ENCODE peak calls at places on chromosomes 3 and 15, in six cellular contexts. One of them, this sample, is unnamed.

GRCh38 chr15:28897861-28898608 is 12.3 kb downstream of the APBA2 start:
- DNase-seq in mucosa of descending colon: no peak
- DNase-seq in cardiac fibroblast: no peak
- DNase-seq in COLO829: no peak
- DNase-seq in activated T-helper 1 cell treated with anti-CD3 and anti-CD28 coated beads, Interleukin-12 subunit alpha, Interleukin-12 subunit beta, Interleukin-2, Interleukin-4 antibody, amounts not matched to agents 30 ng/mL and 10 ng/mL and 1 ng/mL, durations not matched to agents 14 hours and 24 hours and 36 hours: no peak
- DNase-seq in WTC11: no peak
- DNase-seq in this sample: no peak

GRCh38 chr3:37183375-37183831 is 9.0 kb upstream of the LRRFIP2 start:
- DNase-seq in mucosa of descending colon: no peak
- DNase-seq in cardiac fibroblast: peak
- DNase-seq in COLO829: peak
- DNase-seq in activated T-helper 1 cell treated with anti-CD3 and anti-CD28 coated beads, Interleukin-12 subunit alpha, Interleukin-12 subunit beta, Interleukin-2, Interleukin-4 antibody, amounts not matched to agents 30 ng/mL and 10 ng/mL and 1 ng/mL, durations not matched to agents 14 hours and 24 hours and 36 hours: no peak
- DNase-seq in WTC11: no peak
- DNase-seq in this sample: peak

GRCh38 chr15:80580536-80581260 is 114.4 kb upstream of the ABHD17C start:
- DNase-seq in mucosa of descending colon: no peak
- DNase-seq in cardiac fibroblast: no peak
- DNase-seq in COLO829: no peak
- DNase-seq in activated T-helper 1 cell treated with anti-CD3 and anti-CD28 coated beads, Interleukin-12 subunit alpha, Interleukin-12 subunit beta, Interleukin-2, Interleukin-4 antibody, amounts not matched to agents 30 ng/mL and 10 ng/mL and 1 ng/mL, durations not matched to agents 14 hours and 24 hours and 36 hours: no peak
- DNase-seq in WTC11: no peak
- DNase-seq in this sample: no peak

GRCh38 chr3:72131899-72132298 is 347.0 kb upstream of the PROK2 start:
- DNase-seq in mucosa of descending colon: no peak
- DNase-seq in cardiac fibroblast: no peak
- DNase-seq in COLO829: no peak
- DNase-seq in activated T-helper 1 cell treated with anti-CD3 and anti-CD28 coated beads, Interleukin-12 subunit alpha, Interleukin-12 subunit beta, Interleukin-2, Interleukin-4 antibody, amounts not matched to agents 30 ng/mL and 10 ng/mL and 1 ng/mL, durations not matched to agents 14 hours and 24 hours and 36 hours: no peak
- DNase-seq in WTC11: no peak
- DNase-seq in this sample: no peak

GRCh38 chr15:67253103-67253502 is 1.4 kb downstream of the AAGAB start:
- DNase-seq in mucosa of descending colon: peak
- DNase-seq in cardiac fibroblast: no peak
- DNase-seq in COLO829: no peak
- DNase-seq in activated T-helper 1 cell treated with anti-CD3 and anti-CD28 coated beads, Interleukin-12 subunit alpha, Interleukin-12 subunit beta, Interleukin-2, Interleukin-4 antibody, amounts not matched to agents 30 ng/mL and 10 ng/mL and 1 ng/mL, durations not matched to agents 14 hours and 24 hours and 36 hours: no peak
- DNase-seq in WTC11: no peak
- DNase-seq in this sample: no peak

GRCh38 chr3:182703233-182703632 is 90.1 kb upstream of the ATP11B start:
- DNase-seq in mucosa of descending colon: no peak
- DNase-seq in cardiac fibroblast: no peak
- DNase-seq in COLO829: no peak
- DNase-seq in activated T-helper 1 cell treated with anti-CD3 and anti-CD28 coated beads, Interleukin-12 subunit alpha, Interleukin-12 subunit beta, Interleukin-2, Interleukin-4 antibody, amounts not matched to agents 30 ng/mL and 10 ng/mL and 1 ng/mL, durations not matched to agents 14 hours and 24 hours and 36 hours: no peak
- DNase-seq in WTC11: no peak
- DNase-seq in this sample: no peak

GRCh38 chr3:59425371-59425770 is 375.5 kb upstream of the CFAP20DC start:
- DNase-seq in mucosa of descending colon: no peak
- DNase-seq in cardiac fibroblast: peak
- DNase-seq in COLO829: no peak
- DNase-seq in activated T-helper 1 cell treated with anti-CD3 and anti-CD28 coated beads, Interleukin-12 subunit alpha, Interleukin-12 subunit beta, Interleukin-2, Interleukin-4 antibody, amounts not matched to agents 30 ng/mL and 10 ng/mL and 1 ng/mL, durations not matched to agents 14 hours and 24 hours and 36 hours: no peak
- DNase-seq in WTC11: no peak
- DNase-seq in this sample: peak

GRCh38 chr15:57302640-57303257 is 73.6 kb upstream of the CGNL1 start:
- DNase-seq in mucosa of descending colon: no peak
- DNase-seq in cardiac fibroblast: no peak
- DNase-seq in COLO829: no peak
- DNase-seq in activated T-helper 1 cell treated with anti-CD3 and anti-CD28 coated beads, Interleukin-12 subunit alpha, Interleukin-12 subunit beta, Interleukin-2, Interleukin-4 antibody, amounts not matched to agents 30 ng/mL and 10 ng/mL and 1 ng/mL, durations not matched to agents 14 hours and 24 hours and 36 hours: no peak
- DNase-seq in WTC11: no peak
- DNase-seq in this sample: no peak

GRCh38 chr3:45690331-45691035 is 1.3 kb downstream of the SACM1L start:
- DNase-seq in mucosa of descending colon: no peak
- DNase-seq in cardiac fibroblast: no peak
- DNase-seq in COLO829: no peak
- DNase-seq in activated T-helper 1 cell treated with anti-CD3 and anti-CD28 coated beads, Interleukin-12 subunit alpha, Interleukin-12 subunit beta, Interleukin-2, Interleukin-4 antibody, amounts not matched to agents 30 ng/mL and 10 ng/mL and 1 ng/mL, durations not matched to agents 14 hours and 24 hours and 36 hours: no peak
- DNase-seq in WTC11: no peak
- DNase-seq in this sample: no peak

GRCh38 chr3:147360936-147361670 is 45.2 kb downstream of the ZIC4 start:
- DNase-seq in mucosa of descending colon: no peak
- DNase-seq in cardiac fibroblast: no peak
- DNase-seq in COLO829: no peak
- DNase-seq in activated T-helper 1 cell treated with anti-CD3 and anti-CD28 coated beads, Interleukin-12 subunit alpha, Interleukin-12 subunit beta, Interleukin-2, Interleukin-4 antibody, amounts not matched to agents 30 ng/mL and 10 ng/mL and 1 ng/mL, durations not matched to agents 14 hours and 24 hours and 36 hours: no peak
- DNase-seq in WTC11: peak
- DNase-seq in this sample: no peak

GRCh38 chr3:110526732-110527727 is 544.6 kb upstream of the NECTIN3 start:
- DNase-seq in mucosa of descending colon: no peak
- DNase-seq in cardiac fibroblast: peak
- DNase-seq in COLO829: peak
- DNase-seq in activated T-helper 1 cell treated with anti-CD3 and anti-CD28 coated beads, Interleukin-12 subunit alpha, Interleukin-12 subunit beta, Interleukin-2, Interleukin-4 antibody, amounts not matched to agents 30 ng/mL and 10 ng/mL and 1 ng/mL, durations not matched to agents 14 hours and 24 hours and 36 hours: no peak
- DNase-seq in WTC11: no peak
- DNase-seq in this sample: peak

GRCh38 chr3:13886593-13887129 is 6.8 kb upstream of the WNT7A start:
- DNase-seq in mucosa of descending colon: no peak
- DNase-seq in cardiac fibroblast: no peak
- DNase-seq in COLO829: no peak
- DNase-seq in activated T-helper 1 cell treated with anti-CD3 and anti-CD28 coated beads, Interleukin-12 subunit alpha, Interleukin-12 subunit beta, Interleukin-2, Interleukin-4 antibody, amounts not matched to agents 30 ng/mL and 10 ng/mL and 1 ng/mL, durations not matched to agents 14 hours and 24 hours and 36 hours: no peak
- DNase-seq in WTC11: no peak
- DNase-seq in this sample: no peak